ENCODE peak calls at places on chromosomes 13 and 19, in eight cellular contexts. V is OCI-LY7, W is SK-N-SH, Q is GM23338, N is GM23248, D is MM.1S, J is PC-3, Z is HCT116. A is an unnamed sample.

GRCh38 chr13:42272115-42272756 is at the start of gene AKAP11:
- DNase-seq in V (peak; percentile 74), W (no peak), Q (peak; percentile 73), N (peak; percentile 75), D (no peak), J (peak; percentile 18), Z (no peak), A (peak; percentile 84)

GRCh38 chr13:113947321-113948033 is 26.4 kb downstream of the C13orf46 start:
- DNase-seq in V (no peak), W (no peak), Q (peak; percentile 27), N (peak; percentile 76), D (no peak), J (peak; percentile 55), Z (peak; percentile 12), A (peak; percentile 30)

GRCh38 chr19:55179570-55180484 is at the start of gene SYT5:
- DNase-seq in V (peak; percentile 29), W (peak; percentile 86), Q (peak; percentile 74), N (peak; percentile 59), D (peak; percentile 30), J (peak; percentile 64), Z (no peak), A (peak; percentile 82)

GRCh38 chr13:26656919-26657318 is 99.4 kb downstream of the WASF3 start:
- DNase-seq in V (peak; percentile 57), W (no peak), Q (peak; percentile 68), N (peak; percentile 77), D (no peak), J (peak; percentile 41), Z (no peak), A (peak; percentile 70)

GRCh38 chr13:50891206-50891605 is 18.4 kb upstream of the RNASEH2B start:
- DNase-seq in V (peak; percentile 59), W (no peak), Q (no peak), N (no peak), D (peak; percentile 15), J (no peak), Z (no peak), A (no peak)

GRCh38 chr19:54325194-54325621 is 12.2 kb upstream of the LILRA5 start:
- DNase-seq in V (peak; percentile 69), W (peak; percentile 59), Q (peak; percentile 76), N (peak; percentile 40), D (peak; percentile 55), J (peak; percentile 71), Z (peak; percentile 31), A (peak; percentile 42)

GRCh38 chr19:19109601-19110000 is 28.7 kb downstream of the TMEM161A start:
- DNase-seq in V (no peak), W (no peak), Q (no peak), N (peak; percentile 21), D (no peak), J (no peak), Z (no peak), A (no peak)

GRCh38 chr13:19634129-19634740 is 776 bp downstream of the MPHOSPH8 start:
- DNase-seq in V (peak; percentile 23), W (peak; percentile 19), Q (peak; percentile 17), N (peak; percentile 74), D (peak; percentile 8), J (peak; percentile 46), Z (no peak), A (peak; percentile 19)

DNA sequence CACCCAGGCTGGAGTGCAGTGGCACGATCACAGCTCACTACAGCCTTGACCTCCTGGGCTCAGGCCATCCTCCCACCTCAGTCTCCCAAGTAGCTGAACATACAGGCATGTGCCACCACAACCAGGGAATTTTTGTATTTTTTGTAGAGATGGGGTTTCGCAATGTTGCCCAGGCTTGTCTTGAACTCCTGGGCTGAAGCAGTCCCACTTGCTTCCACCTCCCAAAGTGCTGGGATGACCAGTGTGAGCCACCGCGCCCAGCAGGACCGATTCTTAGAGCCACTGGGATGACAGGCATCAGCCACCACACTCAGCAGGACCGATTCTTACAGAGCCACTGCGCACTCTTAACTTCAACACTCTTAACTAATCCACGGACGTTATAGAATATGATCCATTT is 54.9 kb upstream of the RANBP3 start:
- DNase-seq in V (no peak), W (no peak), Q (no peak), N (no peak), D (no peak), J (no peak), Z (no peak), A (no peak)
- TF ChIP-seq EZH2phosphoT487 in V (no peak), W (no peak), Q (no peak), N (no peak), D (no peak), J (no peak), Z (no peak), A (no peak)

GRCh38 chr13:33232883-33233282 is 52.7 kb downstream of the STARD13 start:
- DNase-seq in V (no peak), W (no peak), Q (no peak), N (no peak), D (no peak), J (no peak), Z (no peak), A (no peak)

GRCh38 chr13:33233547-33233946 is 52.0 kb downstream of the STARD13 start:
- DNase-seq in V (no peak), W (no peak), Q (no peak), N (no peak), D (no peak), J (peak; percentile 5), Z (no peak), A (no peak)

GRCh38 chr13:33229446-33230177 is 55.9 kb downstream of the STARD13 start:
- DNase-seq in V (no peak), W (peak; percentile 49), Q (no peak), N (no peak), D (no peak), J (no peak), Z (no peak), A (peak; percentile 10)

GRCh38 chr13:33230178-33230881 is 55.2 kb downstream of the STARD13 start:
- DNase-seq in V (no peak), W (no peak), Q (no peak), N (peak; percentile 80), D (no peak), J (peak; percentile 63), Z (no peak), A (no peak)

DNA sequence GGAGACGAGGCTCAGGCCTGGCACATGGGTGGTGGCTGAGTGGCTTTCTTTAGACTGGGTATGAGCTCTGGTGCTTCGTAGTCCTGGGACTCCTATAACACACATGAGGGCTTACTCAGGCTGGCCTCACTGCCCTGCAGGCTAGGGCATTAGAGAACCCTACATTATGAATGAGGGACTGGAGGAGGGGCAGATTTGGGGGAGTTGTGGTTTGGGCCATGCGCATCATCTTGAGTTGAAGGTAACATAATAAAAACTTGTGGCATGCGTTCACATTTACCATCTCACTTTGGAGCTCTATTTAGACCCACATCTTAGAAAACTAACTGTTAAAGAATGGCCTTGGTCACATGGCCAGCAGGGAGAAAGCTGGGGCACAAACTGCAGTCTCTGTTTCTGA is 54.2 kb downstream of the STARD13 start:
- DNase-seq in V (no peak), W (no peak), Q (no peak), N (no peak), D (no peak), J (peak; percentile 22), Z (no peak), A (no peak)
- H3K27ac ChIP-seq in V (no peak overlapping the region), W (no peak overlapping the region), Q (no peak overlapping the region), N (peak overlapping the region; percentile 92), D (no peak overlapping the region), J (peak overlapping the region; percentile 94), Z (no peak overlapping the region), A (no peak overlapping the region)

GRCh38 chr19:11420894-11421606 is 1.9 kb upstream of the RGL3 start:
- DNase-seq in V (no peak), W (no peak), Q (peak; percentile 86), N (no peak), D (no peak), J (no peak), Z (no peak), A (peak; percentile 65)

GRCh38 chr19:11418518-11419506 is at the start of gene RGL3:
- DNase-seq in V (no peak), W (peak; percentile 95), Q (peak; percentile 95), N (peak; percentile 47), D (no peak), J (peak; percentile 33), Z (no peak), A (peak; percentile 67)

GRCh38 chr19:11416346-11417052 is 2.6 kb downstream of the RGL3 start:
- DNase-seq in V (no peak), W (no peak), Q (no peak), N (no peak), D (no peak), J (no peak), Z (no peak), A (no peak)

GRCh38 chr19:11420429-11420893 is 1.3 kb upstream of the RGL3 start:
- DNase-seq in V (no peak), W (no peak), Q (peak; percentile 44), N (peak; percentile 67), D (no peak), J (no peak), Z (no peak), A (peak; percentile 44)

DNA sequence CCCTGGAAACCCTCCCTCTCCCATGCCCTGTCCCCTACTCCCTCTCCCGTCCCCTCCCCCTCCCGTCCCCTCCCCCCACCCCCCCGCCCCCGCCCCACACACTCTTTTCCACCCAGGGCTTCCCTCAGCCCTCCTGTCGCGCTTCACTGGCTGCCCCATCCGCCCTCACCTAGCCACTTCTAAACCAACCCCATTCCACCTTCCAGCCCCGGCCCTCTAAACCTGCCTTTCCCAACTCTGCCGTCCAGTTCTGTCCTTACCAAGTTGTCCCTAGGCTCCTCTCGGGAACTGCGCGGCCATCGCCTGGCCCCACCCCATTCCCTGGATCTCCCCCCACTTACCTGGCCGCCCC is 972 bp downstream of the RGL3 start:
- DNase-seq in V (no peak), W (peak; percentile 42), Q (no peak), N (no peak), D (no peak), J (no peak), Z (no peak), A (no peak)
- H2AFZ ChIP-seq in V (no peak overlapping the region), W (peak overlapping the region; percentile 94), Q (no peak overlapping the region), N (peak overlapping the region; percentile 57), D (peak overlapping the region; percentile 20), J (peak overlapping the region; percentile 90), Z (no peak overlapping the region), A (peak overlapping the region; percentile 53)

GRCh38 chr19:12668346-12668745 is 1.7 kb downstream of the WDR83 start:
- DNase-seq in V (no peak), W (no peak), Q (no peak), N (no peak), D (no peak), J (no peak), Z (no peak), A (no peak)

GRCh38 chr19:12669272-12670158 is 2.9 kb downstream of the WDR83 start:
- DNase-seq in V (peak; percentile 88), W (peak; percentile 82), Q (peak; percentile 85), N (peak; percentile 93), D (peak; percentile 84), J (peak; percentile 86), Z (peak; percentile 82), A (peak; percentile 86)

GRCh38 chr19:12670159-12670928 is 3.7 kb downstream of the WDR83 start:
- DNase-seq in V (no peak), W (no peak), Q (no peak), N (no peak), D (no peak), J (no peak), Z (no peak), A (no peak)

GRCh38 chr19:12667903-12668302 is 1.3 kb downstream of the WDR83 start:
- DNase-seq in V (no peak), W (no peak), Q (no peak), N (no peak), D (no peak), J (no peak), Z (no peak), A (no peak)

DNA sequence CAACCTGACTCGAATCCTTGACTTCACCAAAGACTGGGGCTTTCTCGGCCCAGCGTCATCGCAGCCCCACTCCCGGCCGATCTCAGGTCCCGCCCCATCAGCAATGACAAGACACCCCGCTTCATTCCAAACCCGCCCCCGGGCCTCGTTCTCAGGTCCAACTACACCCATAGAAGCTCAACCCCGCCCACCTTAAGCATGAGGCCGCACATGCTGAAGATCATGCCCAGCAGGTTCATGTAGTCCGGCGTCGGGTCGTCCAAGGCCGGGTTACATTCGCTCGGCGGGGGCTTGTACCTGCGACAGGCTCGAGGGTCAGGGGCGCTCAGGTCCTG is 2.3 kb downstream of the WDR83 start:
- DNase-seq in V (no peak), W (peak; percentile 61), Q (peak; percentile 74), N (peak; percentile 90), D (peak; percentile 41), J (peak; percentile 50), Z (no peak), A (peak; percentile 53)
- TF ChIP-seq EZH2phosphoT487 in V (no peak), W (no peak), Q (no peak), N (no peak), D (no peak), J (no peak), Z (no peak), A (no peak)